ENCODE peak calls at places on chromosomes 4 and X, in ten cellular contexts. One of them, this sample, is unnamed.

GRCh38 chrX:1419545-1420355 is 27.8 kb upstream of the SLC25A6 start:
- DNase-seq in endothelial cell: no peak
- DNase-seq in MV-4-11: no peak
- DNase-seq in NCI-H2029 treated with DMSO at 0.1 percent for 48 hours: no peak
- DNase-seq in coronary artery: no peak
- DNase-seq in esophagus squamous epithelium: no peak
- DNase-seq in T-helper 9 cell: no peak
- DNase-seq in psoas muscle: no peak
- DNase-seq in mesendoderm: no peak
- DNase-seq in transverse colon: no peak
- DNase-seq in this sample: no peak

GRCh38 chrX:39764441-39764914 is 333.3 kb downstream of the BCOR start:
- DNase-seq in endothelial cell: no peak
- DNase-seq in MV-4-11: no peak
- DNase-seq in NCI-H2029 treated with DMSO at 0.1 percent for 48 hours: no peak
- DNase-seq in coronary artery: no peak
- DNase-seq in esophagus squamous epithelium: no peak
- DNase-seq in T-helper 9 cell: no peak
- DNase-seq in psoas muscle: no peak
- DNase-seq in mesendoderm: peak; percentile 47
- DNase-seq in transverse colon: no peak
- DNase-seq in this sample: no peak

GRCh38 chrX:4936315-4936714 is 1222.9 kb upstream of the PRKX start:
- DNase-seq in endothelial cell: no peak
- DNase-seq in MV-4-11: peak; percentile 34
- DNase-seq in NCI-H2029 treated with DMSO at 0.1 percent for 48 hours: no peak
- DNase-seq in coronary artery: no peak
- DNase-seq in esophagus squamous epithelium: no peak
- DNase-seq in T-helper 9 cell: no peak
- DNase-seq in psoas muscle: no peak
- DNase-seq in mesendoderm: no peak
- DNase-seq in transverse colon: no peak
- DNase-seq in this sample: no peak

GRCh38 chrX:77977518-77977917 is 8.1 kb upstream of the PGAM4 start:
- DNase-seq in endothelial cell: no peak
- DNase-seq in MV-4-11: no peak
- DNase-seq in NCI-H2029 treated with DMSO at 0.1 percent for 48 hours: no peak
- DNase-seq in coronary artery: no peak
- DNase-seq in esophagus squamous epithelium: no peak
- DNase-seq in T-helper 9 cell: no peak
- DNase-seq in psoas muscle: no peak
- DNase-seq in mesendoderm: no peak
- DNase-seq in transverse colon: no peak
- DNase-seq in this sample: no peak

GRCh38 chr4:182286035-182286434 is 42.8 kb downstream of the TENM3 start:
- DNase-seq in endothelial cell: no peak
- DNase-seq in MV-4-11: no peak
- DNase-seq in NCI-H2029 treated with DMSO at 0.1 percent for 48 hours: no peak
- DNase-seq in coronary artery: no peak
- DNase-seq in esophagus squamous epithelium: no peak
- DNase-seq in T-helper 9 cell: no peak
- DNase-seq in psoas muscle: no peak
- DNase-seq in mesendoderm: no peak
- DNase-seq in transverse colon: no peak
- DNase-seq in this sample: no peak

GRCh38 chr4:158170691-158171455 is 2.0 kb downstream of the GASK1B start:
- DNase-seq in endothelial cell: no peak
- DNase-seq in MV-4-11: no peak
- DNase-seq in NCI-H2029 treated with DMSO at 0.1 percent for 48 hours: no peak
- DNase-seq in coronary artery: peak; percentile 76
- DNase-seq in esophagus squamous epithelium: no peak
- DNase-seq in T-helper 9 cell: no peak
- DNase-seq in psoas muscle: peak; percentile 80
- DNase-seq in mesendoderm: peak; percentile 33
- DNase-seq in transverse colon: peak; percentile 45
- DNase-seq in this sample: peak; percentile 33

GRCh38 chr4:40586729-40587128 is 42.9 kb downstream of the RBM47 start:
- DNase-seq in endothelial cell: no peak
- DNase-seq in MV-4-11: peak; percentile 25
- DNase-seq in NCI-H2029 treated with DMSO at 0.1 percent for 48 hours: no peak
- DNase-seq in coronary artery: no peak
- DNase-seq in esophagus squamous epithelium: no peak
- DNase-seq in T-helper 9 cell: no peak
- DNase-seq in psoas muscle: no peak
- DNase-seq in mesendoderm: no peak
- DNase-seq in transverse colon: no peak
- DNase-seq in this sample: no peak

GRCh38 chr4:96649536-96649935 is 809.6 kb downstream of the PDHA2 start:
- DNase-seq in endothelial cell: no peak
- DNase-seq in MV-4-11: no peak
- DNase-seq in NCI-H2029 treated with DMSO at 0.1 percent for 48 hours: no peak
- DNase-seq in coronary artery: no peak
- DNase-seq in esophagus squamous epithelium: no peak
- DNase-seq in T-helper 9 cell: no peak
- DNase-seq in psoas muscle: no peak
- DNase-seq in mesendoderm: no peak
- DNase-seq in transverse colon: no peak
- DNase-seq in this sample: no peak

GRCh38 chr4:76407440-76408119 is 13.4 kb downstream of the CCDC158 start:
- DNase-seq in endothelial cell: no peak
- DNase-seq in MV-4-11: peak; percentile 61
- DNase-seq in NCI-H2029 treated with DMSO at 0.1 percent for 48 hours: no peak
- DNase-seq in coronary artery: no peak
- DNase-seq in esophagus squamous epithelium: no peak
- DNase-seq in T-helper 9 cell: no peak
- DNase-seq in psoas muscle: no peak
- DNase-seq in mesendoderm: no peak
- DNase-seq in transverse colon: no peak
- DNase-seq in this sample: no peak

GRCh38 chr4:187167126-187167525 is 443.5 kb upstream of the FAT1 start:
- DNase-seq in endothelial cell: no peak
- DNase-seq in MV-4-11: no peak
- DNase-seq in NCI-H2029 treated with DMSO at 0.1 percent for 48 hours: no peak
- DNase-seq in coronary artery: no peak
- DNase-seq in esophagus squamous epithelium: no peak
- DNase-seq in T-helper 9 cell: no peak
- DNase-seq in psoas muscle: no peak
- DNase-seq in mesendoderm: no peak
- DNase-seq in transverse colon: peak; percentile 41
- DNase-seq in this sample: no peak

GRCh38 chrX:24242649-24243556 is 71.0 kb downstream of the SUPT20HL2 start:
- DNase-seq in endothelial cell: no peak
- DNase-seq in MV-4-11: peak; percentile 74
- DNase-seq in NCI-H2029 treated with DMSO at 0.1 percent for 48 hours: no peak
- DNase-seq in coronary artery: peak; percentile 77
- DNase-seq in esophagus squamous epithelium: peak; percentile 2
- DNase-seq in T-helper 9 cell: no peak
- DNase-seq in psoas muscle: peak; percentile 77
- DNase-seq in mesendoderm: peak; percentile 38
- DNase-seq in transverse colon: peak; percentile 60
- DNase-seq in this sample: peak; percentile 14

GRCh38 chr4:3513807-3514206 is 18.4 kb downstream of the LRPAP1 start:
- DNase-seq in endothelial cell: no peak
- DNase-seq in MV-4-11: no peak
- DNase-seq in NCI-H2029 treated with DMSO at 0.1 percent for 48 hours: no peak
- DNase-seq in coronary artery: no peak
- DNase-seq in esophagus squamous epithelium: no peak
- DNase-seq in T-helper 9 cell: no peak
- DNase-seq in psoas muscle: peak; percentile 48
- DNase-seq in mesendoderm: no peak
- DNase-seq in transverse colon: no peak
- DNase-seq in this sample: no peak

GRCh38 chr4:147589586-147589985 is 27.6 kb upstream of the TMEM184C start:
- DNase-seq in endothelial cell: no peak
- DNase-seq in MV-4-11: no peak
- DNase-seq in NCI-H2029 treated with DMSO at 0.1 percent for 48 hours: no peak
- DNase-seq in coronary artery: no peak
- DNase-seq in esophagus squamous epithelium: no peak
- DNase-seq in T-helper 9 cell: no peak
- DNase-seq in psoas muscle: no peak
- DNase-seq in mesendoderm: no peak
- DNase-seq in transverse colon: no peak
- DNase-seq in this sample: no peak

GRCh38 chr4:30619679-30620078 is 100.5 kb upstream of the PCDH7 start:
- DNase-seq in endothelial cell: no peak
- DNase-seq in MV-4-11: peak; percentile 54
- DNase-seq in NCI-H2029 treated with DMSO at 0.1 percent for 48 hours: no peak
- DNase-seq in coronary artery: no peak
- DNase-seq in esophagus squamous epithelium: no peak
- DNase-seq in T-helper 9 cell: no peak
- DNase-seq in psoas muscle: no peak
- DNase-seq in mesendoderm: no peak
- DNase-seq in transverse colon: no peak
- DNase-seq in this sample: no peak

GRCh38 chr4:184369871-184370270 is 104.5 kb downstream of the IRF2 start:
- DNase-seq in endothelial cell: no peak
- DNase-seq in MV-4-11: peak; percentile 32
- DNase-seq in NCI-H2029 treated with DMSO at 0.1 percent for 48 hours: no peak
- DNase-seq in coronary artery: no peak
- DNase-seq in esophagus squamous epithelium: no peak
- DNase-seq in T-helper 9 cell: no peak
- DNase-seq in psoas muscle: no peak
- DNase-seq in mesendoderm: no peak
- DNase-seq in transverse colon: no peak
- DNase-seq in this sample: no peak

GRCh38 chr4:84499065-84499982 is at the start of gene NKX6-1:
- DNase-seq in endothelial cell: peak; percentile 92
- DNase-seq in MV-4-11: peak; percentile 52
- DNase-seq in NCI-H2029 treated with DMSO at 0.1 percent for 48 hours: peak; percentile 6
- DNase-seq in coronary artery: no peak
- DNase-seq in esophagus squamous epithelium: peak; percentile 9
- DNase-seq in T-helper 9 cell: no peak
- DNase-seq in psoas muscle: peak; percentile 73
- DNase-seq in mesendoderm: peak; percentile 96
- DNase-seq in transverse colon: peak; percentile 53
- DNase-seq in this sample: no peak

GRCh38 chrX:80022363-80023031 is 7.9 kb downstream of the TBX22 start:
- DNase-seq in endothelial cell: peak; percentile 6
- DNase-seq in MV-4-11: no peak
- DNase-seq in NCI-H2029 treated with DMSO at 0.1 percent for 48 hours: no peak
- DNase-seq in coronary artery: no peak
- DNase-seq in esophagus squamous epithelium: no peak
- DNase-seq in T-helper 9 cell: no peak
- DNase-seq in psoas muscle: no peak
- DNase-seq in mesendoderm: peak; percentile 86
- DNase-seq in transverse colon: no peak
- DNase-seq in this sample: no peak

GRCh38 chr4:74408639-74409038 is 36.3 kb upstream of the AREG start:
- DNase-seq in endothelial cell: no peak
- DNase-seq in MV-4-11: no peak
- DNase-seq in NCI-H2029 treated with DMSO at 0.1 percent for 48 hours: no peak
- DNase-seq in coronary artery: no peak
- DNase-seq in esophagus squamous epithelium: no peak
- DNase-seq in T-helper 9 cell: no peak
- DNase-seq in psoas muscle: no peak
- DNase-seq in mesendoderm: peak; percentile 25
- DNase-seq in transverse colon: no peak
- DNase-seq in this sample: no peak

GRCh38 chr4:173191623-173192041 is 23.0 kb downstream of the GALNT7 start:
- DNase-seq in endothelial cell: no peak
- DNase-seq in MV-4-11: no peak
- DNase-seq in NCI-H2029 treated with DMSO at 0.1 percent for 48 hours: no peak
- DNase-seq in coronary artery: no peak
- DNase-seq in esophagus squamous epithelium: no peak
- DNase-seq in T-helper 9 cell: no peak
- DNase-seq in psoas muscle: no peak
- DNase-seq in mesendoderm: no peak
- DNase-seq in transverse colon: no peak
- DNase-seq in this sample: no peak

GRCh38 chrX:135112096-135112729 is 8.1 kb downstream of the ETDB start:
- DNase-seq in endothelial cell: peak; percentile 51
- DNase-seq in MV-4-11: peak; percentile 1
- DNase-seq in NCI-H2029 treated with DMSO at 0.1 percent for 48 hours: peak; percentile 5
- DNase-seq in coronary artery: no peak
- DNase-seq in esophagus squamous epithelium: no peak
- DNase-seq in T-helper 9 cell: peak; percentile 23
- DNase-seq in psoas muscle: no peak
- DNase-seq in mesendoderm: peak; percentile 54
- DNase-seq in transverse colon: no peak
- DNase-seq in this sample: no peak